ENCODE peak calls at places on chromosomes 2 and 18, in six cellular contexts. O is GM23248; G is stimulated activated CD4-positive, alpha-beta T cell treated with anti-CD3 and anti-CD28 coated beads, Interleukin-1b, Interleukin-23, amount 100 ng/mL, for 24 hours; P is stomach; B is choroid plexus epithelial cell; S is lower leg skin. W is an unnamed sample.

GRCh38 chr2:144290276-144290675 is 229.6 kb downstream of the ZEB2 start:
- DNase-seq in O (no peak), G (no peak), P (no peak), B (no peak), S (no peak), W (no peak)

GRCh38 chr2:51953931-51954330 is 922.0 kb upstream of the NRXN1 start:
- DNase-seq in O (peak), G (no peak), P (no peak), B (peak), S (no peak), W (no peak)

GRCh38 chr2:179422037-179422643 is 157.5 kb upstream of the SESTD1 start:
- DNase-seq in O (peak), G (peak), P (peak), B (peak), S (peak), W (peak)

GRCh38 chr18:52392160-52392559 is 52.2 kb downstream of the DCC start:
- DNase-seq in O (no peak), G (no peak), P (no peak), B (peak), S (no peak), W (no peak)

GRCh38 chr2:219442206-219443015 is 7.8 kb downstream of the SPEG start:
- DNase-seq in O (peak), G (no peak), P (no peak), B (no peak), S (no peak), W (no peak)

GRCh38 chr2:232372231-232373208 is 6.0 kb upstream of the ALPP start:
- DNase-seq in O (peak), G (no peak), P (no peak), B (peak), S (no peak), W (peak)

GRCh38 chr18:73461780-73462059 is 593.9 kb upstream of the NETO1 start:
- DNase-seq in O (peak), G (no peak), P (no peak), B (peak), S (no peak), W (peak)

GRCh38 chr2:204357175-204357695 is 188.0 kb upstream of the PARD3B start:
- DNase-seq in O (no peak), G (no peak), P (no peak), B (no peak), S (no peak), W (no peak)

GRCh38 chr2:239323473-239323872 is 77.3 kb downstream of the HDAC4 start:
- DNase-seq in O (no peak), G (no peak), P (no peak), B (no peak), S (no peak), W (no peak)